ENCODE peak calls at places on chromosomes 11 and 22, in four cellular contexts. U is HepG2, H is K562, T is GM12878. Z is an unnamed sample.

GRCh38 chr11:84289381-84289906 is 1003.3 kb upstream of the CCDC90B start:
- DNase-seq in U (no peak), H (no peak), T (peak; percentile 55), Z (no peak)

GRCh38 chr11:60127311-60127811 is 38.9 kb downstream of the MS4A2 start:
- DNase-seq in U (no peak), H (no peak), T (no peak), Z (no peak)

GRCh38 chr11:76444065-76444383 is 794 bp upstream of the EMSY start:
- DNase-seq in U (no peak), H (no peak), T (no peak), Z (no peak)

GRCh38 chr11:62919476-62919875 is 1.7 kb downstream of the CHRM1 start:
- DNase-seq in U (no peak), H (no peak), T (no peak), Z (no peak)

GRCh38 chr11:93611836-93612677 is 49.4 kb upstream of the CEP295 start:
- DNase-seq in U (no peak), H (no peak), T (no peak), Z (no peak)

GRCh38 chr11:78188809-78189724 is at the start of gene USP35:
- DNase-seq in U (no peak), H (no peak), T (no peak), Z (peak; percentile 48)

GRCh38 chr11:65821107-65821506 is 12.7 kb upstream of the SNX32 start:
- DNase-seq in U (peak; percentile 20), H (no peak), T (no peak), Z (no peak)

GRCh38 chr11:119236891-119237290 is 30.8 kb downstream of the CBL start:
- DNase-seq in U (no peak), H (no peak), T (no peak), Z (no peak)

GRCh38 chr11:104968856-104969776 is 742 bp upstream of the CASP4 start:
- DNase-seq in U (peak; percentile 50), H (no peak), T (no peak), Z (peak; percentile 64)

GRCh38 chr22:38080847-38081635 is 2.9 kb downstream of the SLC16A8 start:
- DNase-seq in U (no peak), H (no peak), T (no peak), Z (peak; percentile 84)

GRCh38 chr22:46443850-46444389 is 93.5 kb downstream of the CELSR1 start:
- DNase-seq in U (peak; percentile 21), H (no peak), T (no peak), Z (peak; percentile 33)

GRCh38 chr22:50302564-50302963 is 4.9 kb downstream of the PLXNB2 start:
- DNase-seq in U (no peak), H (no peak), T (no peak), Z (no peak)

DNA sequence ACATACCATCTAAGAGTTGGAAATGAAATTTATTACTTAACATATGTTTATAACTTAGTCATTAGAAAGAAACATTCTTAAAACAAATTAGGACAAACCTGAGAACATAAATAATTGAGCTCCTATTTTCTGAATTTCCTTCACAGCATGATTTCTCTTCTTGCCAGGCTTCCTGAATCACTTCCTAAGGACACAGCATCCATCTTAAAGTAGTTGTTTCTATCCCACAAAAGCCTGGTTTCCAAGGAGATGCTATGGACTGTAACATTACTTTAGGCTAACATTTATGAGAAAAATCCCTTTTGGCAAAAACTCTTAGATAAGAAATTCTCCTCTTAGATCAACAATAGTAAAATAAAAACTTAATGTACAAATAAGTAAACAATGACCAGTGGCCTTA is 74.7 kb downstream of the TTC28 start:
- DNase-seq in U (no peak), H (no peak), T (no peak), Z (peak; percentile 43)
- TF ChIP-seq JUNB in U (no peak), H (no peak), T (no peak), Z (no peak)

DNA sequence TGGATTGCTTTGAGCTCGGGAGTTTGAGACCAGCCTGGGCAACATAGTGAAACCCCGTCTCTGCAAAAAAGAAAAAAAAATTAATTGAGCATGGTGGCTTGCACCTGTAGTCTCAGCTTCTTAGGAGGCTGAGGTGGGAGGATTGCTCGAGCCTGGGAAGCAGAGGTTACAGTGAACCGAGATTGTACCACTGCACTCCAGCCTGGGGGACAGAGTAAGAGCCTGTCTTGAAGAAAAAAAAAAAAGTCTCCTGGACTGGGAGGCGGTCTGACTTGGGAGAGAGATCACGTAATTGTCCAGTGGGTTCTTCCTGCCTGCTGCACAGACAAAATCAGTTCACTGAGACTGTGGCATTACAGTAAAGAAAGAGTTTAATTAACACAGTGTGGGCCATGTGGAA is 3.1 kb upstream of the MTCH2 start:
- DNase-seq in U (no peak), H (no peak), T (no peak), Z (no peak)
- H2AFZ ChIP-seq in U (no peak overlapping the region), H (no peak overlapping the region), T (no peak overlapping the region), Z (no peak overlapping the region)

GRCh38 chr11:107508201-107508857 is 50.7 kb upstream of the CWF19L2 start:
- DNase-seq in U (no peak), H (no peak), T (no peak), Z (no peak)

GRCh38 chr11:107505667-107506066 is 48.0 kb upstream of the CWF19L2 start:
- DNase-seq in U (no peak), H (peak; percentile 12), T (no peak), Z (no peak)

DNA sequence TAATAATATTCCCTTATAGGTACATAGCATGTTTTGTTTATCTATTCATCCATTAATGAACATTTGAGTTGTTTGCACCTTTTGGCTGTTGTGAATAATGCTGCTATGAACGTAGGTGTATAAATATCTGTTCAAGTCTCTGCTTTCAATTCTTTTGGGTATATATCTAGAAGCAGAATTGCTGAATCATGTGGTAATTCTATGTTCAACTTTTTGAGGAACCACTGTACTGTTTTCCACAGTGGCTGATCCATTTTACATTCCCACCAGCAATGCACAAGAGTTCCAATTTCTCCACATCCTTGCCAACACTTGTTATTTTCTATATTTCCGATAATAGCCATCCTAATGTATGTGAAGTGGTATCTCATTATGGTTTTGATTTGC is 51.2 kb upstream of the CWF19L2 start:
- DNase-seq in U (no peak), H (no peak), T (no peak), Z (no peak)
- H3K4me2 ChIP-seq in U (no peak overlapping the region), H (no peak overlapping the region), T (no peak overlapping the region), Z (no peak overlapping the region)

DNA sequence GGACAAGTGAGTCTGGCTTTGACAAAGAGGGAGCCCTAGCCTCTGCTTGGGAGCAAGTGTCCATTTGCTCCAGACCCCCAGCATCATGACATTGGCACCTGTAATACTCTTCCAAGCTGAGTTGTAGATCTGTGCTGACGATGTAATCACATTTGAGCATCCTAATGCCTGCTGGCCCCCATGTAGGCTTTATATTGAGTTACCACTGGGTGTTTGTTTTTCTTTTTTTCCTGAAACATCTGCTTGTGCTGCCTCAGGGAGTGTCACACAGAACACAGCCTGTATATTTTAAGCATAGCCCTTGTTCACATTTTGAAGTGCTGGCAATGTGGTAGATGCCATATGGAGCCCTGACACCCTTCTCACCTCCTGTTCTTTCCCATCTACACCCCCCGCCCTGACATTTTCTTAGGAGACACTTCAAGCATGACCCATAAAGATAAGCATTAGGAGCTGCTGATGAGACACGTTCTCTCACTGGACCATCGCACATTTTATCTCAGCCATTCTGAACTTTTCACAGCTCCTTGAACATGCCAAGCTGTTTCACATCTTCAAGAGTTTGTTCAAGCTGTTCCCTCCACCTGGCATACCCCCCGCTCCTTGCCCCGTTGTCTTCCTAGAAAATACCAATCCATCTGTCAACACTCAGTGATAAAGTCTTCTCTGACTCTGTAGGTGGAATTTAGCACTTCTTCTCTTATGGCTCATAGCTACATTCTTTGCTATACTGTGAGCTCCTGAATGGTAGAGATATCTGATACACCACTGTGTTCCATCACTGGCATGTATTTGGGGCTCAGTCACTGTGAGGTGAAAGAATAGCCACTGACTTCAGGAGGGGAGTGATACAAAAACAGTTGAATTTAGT is 128.7 kb downstream of the TRIM44 start:
- DNase-seq in U (no peak), H (no peak), T (no peak), Z (no peak)
- TF ChIP-seq JUNB in U (no peak), H (no peak), T (no peak), Z (no peak)

GRCh38 chr11:134037093-134037908 is 31.6 kb upstream of the JAM3 start:
- DNase-seq in U (no peak), H (peak; percentile 55), T (peak; percentile 7), Z (peak; percentile 82)
- H2AFZ ChIP-seq in U (no peak overlapping the region), H (peak overlapping the region; percentile 70), T (peak overlapping the region; percentile 51), Z (peak overlapping the region; percentile 98)

GRCh38 chr11:67056640-67057409 is at the start of gene RHOD:
- DNase-seq in U (no peak), H (no peak), T (no peak), Z (peak; percentile 90)
- H3K4me2 ChIP-seq in U (peak within 1 kb of the TSS; percentile 92), H (peak within 1 kb of the TSS; percentile 6), T (peak within 1 kb of the TSS; percentile 97), Z (peak within 1 kb of the TSS; percentile 93)

GRCh38 chr22:32775957-32776356 is 25.5 kb upstream of the TIMP3 start:
- DNase-seq in U (peak; percentile 68), H (peak; percentile 15), T (no peak), Z (peak; percentile 47)
- TF ChIP-seq JUNB in U (no peak), H (no peak), T (no peak), Z (no peak)